ENCODE peak calls at places on chromosomes 6 and 20, in eight cellular contexts. H is small intestine; N is fibroblast of lung; W is iPS DF 6.9; D is ascending aorta; S is CD8-positive, alpha-beta T cell; V is GM23338; R is lower lobe of right lung. Q is an unnamed sample.

GRCh38 chr20:57392512-57393271 is 1.5 kb downstream of the RBM38 start:
- DNase-seq in H (peak; percentile 71), N (no peak), W (no peak), D (peak; percentile 77), S (peak; percentile 75), V (no peak), R (peak; percentile 69), Q (no peak)

GRCh38 chr6:55033021-55033546 is 141.2 kb upstream of the HCRTR2 start:
- DNase-seq in H (no peak), N (peak; percentile 41), W (no peak), D (no peak), S (no peak), V (no peak), R (no peak), Q (no peak)

GRCh38 chr6:7484666-7485065 is 56.8 kb upstream of the DSP start:
- DNase-seq in H (no peak), N (no peak), W (no peak), D (no peak), S (no peak), V (no peak), R (no peak), Q (no peak)

GRCh38 chr6:54238407-54238806 is 69.8 kb upstream of the TINAG start:
- DNase-seq in H (no peak), N (peak; percentile 80), W (no peak), D (no peak), S (no peak), V (no peak), R (no peak), Q (no peak)

GRCh38 chr6:12354499-12354898 is 64.3 kb downstream of the EDN1 start:
- DNase-seq in H (no peak), N (peak; percentile 55), W (no peak), D (peak; percentile 86), S (no peak), V (peak; percentile 70), R (no peak), Q (peak; percentile 76)

GRCh38 chr6:25169551-25170335 is 109.4 kb upstream of the CARMIL1 start:
- DNase-seq in H (no peak), N (peak; percentile 53), W (no peak), D (no peak), S (no peak), V (no peak), R (no peak), Q (no peak)

GRCh38 chr20:6708010-6708409 is 59.5 kb upstream of the BMP2 start:
- DNase-seq in H (peak; percentile 93), N (peak; percentile 80), W (no peak), D (peak; percentile 72), S (no peak), V (no peak), R (peak; percentile 82), Q (peak; percentile 57)

GRCh38 chr20:10652660-10653191 is 21.1 kb downstream of the JAG1 start:
- DNase-seq in H (no peak), N (no peak), W (no peak), D (no peak), S (no peak), V (no peak), R (no peak), Q (no peak)

GRCh38 chr20:32582659-32583580 is 2.2 kb downstream of the NOL4L start:
- DNase-seq in H (no peak), N (no peak), W (no peak), D (no peak), S (no peak), V (peak; percentile 82), R (no peak), Q (no peak)

GRCh38 chr20:56257604-56258003 is 9.1 kb downstream of the MC3R start:
- DNase-seq in H (no peak), N (no peak), W (no peak), D (no peak), S (no peak), V (no peak), R (no peak), Q (no peak)

GRCh38 chr20:1943267-1944002 is 48.2 kb downstream of the SIRPA start:
- DNase-seq in H (peak; percentile 77), N (peak; percentile 29), W (no peak), D (peak; percentile 83), S (no peak), V (no peak), R (peak; percentile 76), Q (peak; percentile 68)

GRCh38 chr20:62241501-62241900 is 3.2 kb downstream of the OSBPL2 start:
- DNase-seq in H (peak; percentile 94), N (no peak), W (no peak), D (no peak), S (no peak), V (no peak), R (no peak), Q (peak; percentile 68)

GRCh38 chr6:135686784-135687301 is 164.7 kb upstream of the PDE7B start:
- DNase-seq in H (no peak), N (peak; percentile 68), W (no peak), D (no peak), S (no peak), V (no peak), R (no peak), Q (peak; percentile 28)

GRCh38 chr20:22511943-22512910 is 72.1 kb downstream of the FOXA2 start:
- DNase-seq in H (peak; percentile 61), N (no peak), W (no peak), D (no peak), S (no peak), V (peak; percentile 47), R (peak; percentile 68), Q (peak; percentile 70)

DNA sequence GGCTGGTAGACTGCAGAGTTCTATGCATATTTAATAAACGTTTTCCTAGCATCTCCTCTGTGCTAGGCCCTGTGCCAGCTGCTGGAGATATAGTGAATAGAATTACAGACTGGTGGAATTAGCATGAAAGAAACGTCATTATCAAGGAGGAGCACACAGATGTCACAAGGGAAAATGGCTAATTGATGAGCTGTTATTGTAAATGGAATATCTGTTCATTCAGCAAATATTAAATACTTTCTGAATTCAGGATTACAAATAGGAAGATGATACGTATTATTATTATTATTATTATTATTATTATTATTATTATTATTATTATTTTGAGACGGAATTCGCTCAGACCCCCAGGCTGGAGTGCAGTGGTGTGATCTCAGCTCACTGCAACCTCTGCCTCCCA is 1.2 kb downstream of the AAR2 start:
- DNase-seq in H (no peak), N (peak; percentile 4), W (no peak), D (no peak), S (no peak), V (no peak), R (no peak), Q (no peak)
- H3K27ac ChIP-seq in H (no peak overlapping the region), N (no peak overlapping the region), W (no peak overlapping the region), D (no peak overlapping the region), S (no peak overlapping the region), V (no peak overlapping the region), R (no peak overlapping the region), Q (no peak overlapping the region)

DNA sequence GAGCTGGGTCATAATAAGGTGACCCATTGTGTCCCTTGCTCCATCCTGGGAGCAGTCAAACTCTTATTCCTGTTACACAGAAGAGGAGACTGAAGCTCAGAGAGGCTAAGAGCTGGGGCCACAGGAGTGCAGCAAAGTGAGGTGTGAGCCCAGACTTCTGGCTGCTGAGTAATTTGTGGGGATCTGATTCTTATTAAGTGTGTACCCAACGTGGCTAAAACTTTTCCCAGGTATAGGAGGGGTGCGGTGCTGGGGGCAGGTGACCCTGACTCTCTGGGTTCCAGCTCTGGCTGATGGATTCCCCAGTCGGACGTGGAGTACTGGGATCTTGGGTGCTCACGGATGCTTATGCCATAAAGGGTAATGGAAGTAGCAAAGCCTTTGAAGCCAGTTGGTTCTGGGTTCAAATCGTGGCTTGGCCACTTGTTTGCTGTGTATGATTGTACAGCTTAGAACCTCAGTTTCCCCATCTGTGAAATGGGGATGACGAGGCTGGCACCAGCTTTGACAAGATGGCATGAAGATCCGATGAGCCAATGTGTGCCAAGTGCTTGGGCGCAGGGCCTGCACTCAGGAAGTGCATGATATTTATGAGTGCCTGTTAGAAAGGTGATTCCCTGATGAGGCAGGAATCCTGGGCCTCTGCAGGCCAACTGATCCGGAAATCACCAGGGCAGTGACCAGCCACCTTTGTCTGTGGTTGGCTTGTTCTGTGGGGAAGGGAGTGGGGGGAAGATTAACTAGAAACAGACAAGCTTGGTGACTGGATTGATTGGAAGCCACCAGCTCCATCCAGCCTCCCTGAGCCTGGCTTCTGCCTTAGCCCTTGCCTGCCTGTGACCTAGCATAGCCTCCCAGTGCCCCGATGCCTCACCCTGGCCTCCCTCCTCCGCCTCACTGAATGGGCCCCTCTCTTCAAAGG is 6.0 kb downstream of the SRC start:
- DNase-seq in H (no peak), N (no peak), W (no peak), D (no peak), S (no peak), V (no peak), R (no peak), Q (no peak)
- H3K27ac ChIP-seq in H (no peak overlapping the region), N (no peak overlapping the region), W (no peak overlapping the region), D (peak overlapping the region; percentile 95), S (no peak overlapping the region), V (no peak overlapping the region), R (no peak overlapping the region), Q (peak overlapping the region; percentile 46)

GRCh38 chr6:144215402-144215931 is 65.2 kb downstream of the STX11 start:
- DNase-seq in H (peak; percentile 38), N (peak; percentile 36), W (no peak), D (no peak), S (no peak), V (no peak), R (peak; percentile 62), Q (no peak)
- H3K27ac ChIP-seq in H (peak overlapping the region; percentile 100), N (peak overlapping the region; percentile 81), W (no peak overlapping the region), D (peak overlapping the region; percentile 88), S (peak overlapping the region; percentile 86), V (peak overlapping the region; percentile 63), R (peak overlapping the region; percentile 98), Q (peak overlapping the region; percentile 95)

GRCh38 chr20:4041748-4042411 is 26.5 kb upstream of the RNF24 start:
- DNase-seq in H (peak; percentile 99), N (peak; percentile 89), W (no peak), D (peak; percentile 71), S (no peak), V (no peak), R (peak; percentile 83), Q (peak; percentile 98)
- H3K27ac ChIP-seq in H (peak overlapping the region; percentile 76), N (no peak overlapping the region), W (no peak overlapping the region), D (no peak overlapping the region), S (no peak overlapping the region), V (no peak overlapping the region), R (peak overlapping the region; percentile 76), Q (peak overlapping the region; percentile 90)

GRCh38 chr6:35736982-35737412 is at the start of gene ARMC12:
- DNase-seq in H (no peak), N (no peak), W (no peak), D (no peak), S (no peak), V (no peak), R (no peak), Q (no peak)
- H3K27ac ChIP-seq in H (no peak within 1 kb of the TSS), N (no peak within 1 kb of the TSS), W (no peak within 1 kb of the TSS), D (no peak within 1 kb of the TSS), S (no peak within 1 kb of the TSS), V (no peak within 1 kb of the TSS), R (no peak within 1 kb of the TSS), Q (peak within 1 kb of the TSS; percentile 100)

GRCh38 chr20:49682278-49682677 is 31.4 kb downstream of the B4GALT5 start:
- DNase-seq in H (no peak), N (no peak), W (no peak), D (no peak), S (no peak), V (no peak), R (no peak), Q (no peak)
- H3K27ac ChIP-seq in H (peak overlapping the region; percentile 9), N (no peak overlapping the region), W (no peak overlapping the region), D (no peak overlapping the region), S (no peak overlapping the region), V (peak overlapping the region; percentile 68), R (no peak overlapping the region), Q (peak overlapping the region; percentile 24)